ENCODE peak calls at places on chromosomes 11 and 22, in nine cellular contexts. One of them, this sample, is unnamed.

GRCh38 chr11:70736461-70736860 is 338.1 kb downstream of the CTTN start:
- DNase-seq in thyroid gland: no peak
- DNase-seq in GM04504: no peak
- DNase-seq in posterior vena cava: peak
- DNase-seq in hypothalamus: no peak
- DNase-seq in GDM1: no peak
- DNase-seq in LoVo: no peak
- DNase-seq in CD4-positive, alpha-beta T cell: no peak
- DNase-seq in lower leg skin: no peak
- DNase-seq in this sample: no peak

GRCh38 chr22:48353116-48353947 is 1474.3 kb downstream of the BRD1 start:
- DNase-seq in GM04504: no peak
- DNase-seq in thyroid gland: no peak
- DNase-seq in GDM1: no peak
- DNase-seq in LoVo: no peak
- DNase-seq in lower leg skin: no peak
- DNase-seq in CD4-positive, alpha-beta T cell: no peak
- DNase-seq in posterior vena cava: peak
- DNase-seq in hypothalamus: no peak
- DNase-seq in this sample: no peak

GRCh38 chr11:129866328-129866727 is 29.1 kb downstream of the NFRKB start:
- DNase-seq in thyroid gland: peak
- DNase-seq in posterior vena cava: no peak
- DNase-seq in GDM1: no peak
- DNase-seq in hypothalamus: no peak
- DNase-seq in lower leg skin: no peak
- DNase-seq in CD4-positive, alpha-beta T cell: no peak
- DNase-seq in LoVo: no peak
- DNase-seq in GM04504: no peak
- DNase-seq in this sample: no peak

GRCh38 chr11:46012185-46012584 is 89.7 kb downstream of the LARGE2 start:
- DNase-seq in thyroid gland: no peak
- DNase-seq in LoVo: no peak
- DNase-seq in GM04504: no peak
- DNase-seq in posterior vena cava: no peak
- DNase-seq in hypothalamus: no peak
- DNase-seq in CD4-positive, alpha-beta T cell: no peak
- DNase-seq in lower leg skin: no peak
- DNase-seq in GDM1: no peak
- DNase-seq in this sample: no peak

GRCh38 chr11:34798985-34799384 is 117.2 kb downstream of the APIP start:
- DNase-seq in LoVo: no peak
- DNase-seq in thyroid gland: no peak
- DNase-seq in posterior vena cava: no peak
- DNase-seq in hypothalamus: no peak
- DNase-seq in GDM1: no peak
- DNase-seq in lower leg skin: no peak
- DNase-seq in GM04504: no peak
- DNase-seq in CD4-positive, alpha-beta T cell: no peak
- DNase-seq in this sample: no peak

GRCh38 chr11:93704237-93704636 is 37.1 kb downstream of the TAF1D start:
- DNase-seq in lower leg skin: no peak
- DNase-seq in thyroid gland: no peak
- DNase-seq in posterior vena cava: no peak
- DNase-seq in GM04504: no peak
- DNase-seq in LoVo: no peak
- DNase-seq in CD4-positive, alpha-beta T cell: no peak
- DNase-seq in GDM1: no peak
- DNase-seq in hypothalamus: no peak
- DNase-seq in this sample: no peak

GRCh38 chr11:126949066-126949945 is 51.3 kb downstream of the KIRREL3 start:
- DNase-seq in lower leg skin: no peak
- DNase-seq in GM04504: no peak
- DNase-seq in GDM1: no peak
- DNase-seq in CD4-positive, alpha-beta T cell: no peak
- DNase-seq in LoVo: no peak
- DNase-seq in thyroid gland: no peak
- DNase-seq in hypothalamus: no peak
- DNase-seq in posterior vena cava: no peak
- DNase-seq in this sample: no peak

GRCh38 chr11:33942954-33943353 is 51.1 kb upstream of the LMO2 start:
- DNase-seq in hypothalamus: no peak
- DNase-seq in posterior vena cava: peak
- DNase-seq in CD4-positive, alpha-beta T cell: no peak
- DNase-seq in GDM1: no peak
- DNase-seq in LoVo: no peak
- DNase-seq in GM04504: peak
- DNase-seq in lower leg skin: peak
- DNase-seq in thyroid gland: no peak
- DNase-seq in this sample: peak

GRCh38 chr11:15770798-15771414 is 585.4 kb downstream of the SOX6 start:
- DNase-seq in hypothalamus: no peak
- DNase-seq in LoVo: peak
- DNase-seq in posterior vena cava: no peak
- DNase-seq in lower leg skin: no peak
- DNase-seq in thyroid gland: peak
- DNase-seq in CD4-positive, alpha-beta T cell: no peak
- DNase-seq in GDM1: peak
- DNase-seq in GM04504: peak
- DNase-seq in this sample: peak

GRCh38 chr11:2390091-2390870 is 10.3 kb upstream of the TSSC4 start:
- DNase-seq in posterior vena cava: no peak
- DNase-seq in LoVo: no peak
- DNase-seq in CD4-positive, alpha-beta T cell: no peak
- DNase-seq in hypothalamus: no peak
- DNase-seq in lower leg skin: no peak
- DNase-seq in thyroid gland: peak
- DNase-seq in GDM1: no peak
- DNase-seq in GM04504: no peak
- DNase-seq in this sample: no peak

GRCh38 chr22:39994046-39994565 is 648 bp upstream of the FAM83F start:
- DNase-seq in LoVo: no peak
- DNase-seq in lower leg skin: no peak
- DNase-seq in thyroid gland: no peak
- DNase-seq in GM04504: no peak
- DNase-seq in GDM1: peak
- DNase-seq in posterior vena cava: no peak
- DNase-seq in hypothalamus: no peak
- DNase-seq in CD4-positive, alpha-beta T cell: peak
- DNase-seq in this sample: no peak

GRCh38 chr11:119942583-119943338 is 195.2 kb downstream of the TRIM29 start:
- DNase-seq in hypothalamus: no peak
- DNase-seq in CD4-positive, alpha-beta T cell: no peak
- DNase-seq in GDM1: no peak
- DNase-seq in LoVo: no peak
- DNase-seq in posterior vena cava: peak
- DNase-seq in thyroid gland: no peak
- DNase-seq in GM04504: no peak
- DNase-seq in lower leg skin: no peak
- DNase-seq in this sample: no peak

GRCh38 chr11:70158201-70158600 is 44.9 kb upstream of the FADD start:
- DNase-seq in hypothalamus: no peak
- DNase-seq in GDM1: no peak
- DNase-seq in CD4-positive, alpha-beta T cell: no peak
- DNase-seq in LoVo: no peak
- DNase-seq in lower leg skin: no peak
- DNase-seq in posterior vena cava: no peak
- DNase-seq in thyroid gland: peak
- DNase-seq in GM04504: no peak
- DNase-seq in this sample: no peak

GRCh38 chr11:16603890-16604783 is 134.3 kb upstream of the C11orf58 start:
- DNase-seq in GM04504: no peak
- DNase-seq in thyroid gland: peak
- DNase-seq in hypothalamus: no peak
- DNase-seq in LoVo: peak
- DNase-seq in CD4-positive, alpha-beta T cell: no peak
- DNase-seq in posterior vena cava: peak
- DNase-seq in GDM1: no peak
- DNase-seq in lower leg skin: no peak
- DNase-seq in this sample: no peak

GRCh38 chr11:71182791-71183556 is 69.4 kb downstream of the SHANK2 start:
- DNase-seq in thyroid gland: no peak
- DNase-seq in LoVo: no peak
- DNase-seq in hypothalamus: no peak
- DNase-seq in CD4-positive, alpha-beta T cell: no peak
- DNase-seq in lower leg skin: no peak
- DNase-seq in posterior vena cava: peak
- DNase-seq in GDM1: no peak
- DNase-seq in GM04504: no peak
- DNase-seq in this sample: no peak